ENCODE peak calls at places on chromosomes 13 and 19, in seven cellular contexts. G, F, A, Y, L, Z and D are unnamed samples.

GRCh38 chr19:34402074-34402600 is 2.1 kb upstream of the PDCD2L start:
- DNase-seq in F (no peak), G (no peak), A (no peak), Z (no peak), L (no peak), Y (no peak), D (no peak)

GRCh38 chr13:41675306-41675705 is 218.0 kb downstream of the RGCC start:
- DNase-seq in Y (no peak), F (peak), G (no peak), A (no peak), Z (no peak), L (no peak), D (no peak)

GRCh38 chr13:30744056-30744684 is 8.8 kb downstream of the ALOX5AP start:
- DNase-seq in F (peak), A (peak), Z (no peak), L (peak), Y (no peak), G (no peak), D (no peak)

GRCh38 chr19:55369651-55370304 is 485 bp downstream of the IL11 start:
- DNase-seq in L (no peak), A (no peak), G (no peak), F (peak), Y (no peak), Z (no peak), D (no peak)

GRCh38 chr19:54460230-54461005 is 3.2 kb downstream of the LENG9 start:
- DNase-seq in Z (no peak), F (no peak), G (no peak), Y (no peak), A (no peak), L (no peak), D (peak)

GRCh38 chr13:25652764-25653163 is 281.0 kb downstream of the ATP8A2 start:
- DNase-seq in A (no peak), F (no peak), Y (no peak), L (no peak), G (no peak), Z (no peak), D (no peak)

GRCh38 chr13:113787694-113788093 is 28.7 kb downstream of the TMEM255B start:
- DNase-seq in A (no peak), G (no peak), Z (no peak), L (no peak), F (no peak), Y (no peak), D (no peak)

GRCh38 chr13:76886292-76887061 is at the start of gene KCTD12:
- DNase-seq in Y (peak), F (peak), G (peak), Z (peak), A (peak), L (peak), D (peak)

GRCh38 chr13:110306960-110307696 is at the start of the genes COL4A1 and COL4A2:
- DNase-seq in A (no peak), F (peak), Z (peak), G (peak), L (peak), Y (peak), D (no peak)

GRCh38 chr13:101487046-101487830 is 34.8 kb downstream of the ITGBL1 start:
- DNase-seq in L (no peak), Z (no peak), Y (no peak), F (no peak), A (no peak), G (no peak), D (no peak)

GRCh38 chr19:10855879-10856522 is 7.8 kb downstream of the C19orf38 start:
- DNase-seq in L (no peak), A (no peak), G (no peak), F (peak), Y (no peak), Z (no peak), D (no peak)

GRCh38 chr19:8529369-8530006 is 15.5 kb upstream of the ZNF414 start:
- DNase-seq in Z (no peak), Y (no peak), F (no peak), L (no peak), A (no peak), G (no peak), D (no peak)

GRCh38 chr19:8530061-8530679 is 16.2 kb upstream of the ZNF414 start:
- DNase-seq in G (no peak), Y (no peak), Z (no peak), L (no peak), A (no peak), F (no peak), D (no peak)

GRCh38 chr19:8528500-8528899 is 14.5 kb upstream of the ZNF414 start:
- DNase-seq in G (no peak), F (peak), L (no peak), A (no peak), Y (no peak), Z (no peak), D (no peak)

GRCh38 chr19:8526345-8527062 is 12.5 kb upstream of the ZNF414 start:
- DNase-seq in F (peak), Y (peak), L (peak), Z (peak), A (no peak), G (peak), D (peak)

DNA sequence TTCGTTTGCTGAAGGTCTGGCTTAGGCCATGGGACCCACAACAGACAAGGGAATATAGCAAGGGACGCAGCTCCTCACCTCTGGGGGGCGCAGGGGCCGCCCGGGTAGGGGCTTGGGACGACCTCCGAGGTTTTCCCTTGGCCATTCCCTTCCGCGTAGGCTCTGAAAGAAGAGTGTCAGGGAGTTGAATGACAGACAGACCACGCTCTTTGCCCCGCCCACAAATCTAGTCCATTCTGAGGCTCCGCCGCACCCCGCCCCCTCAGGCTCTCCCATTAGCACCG is 11.4 kb upstream of the ZNF414 start:
- DNase-seq in G (no peak), L (no peak), A (no peak), Y (no peak), F (no peak), Z (no peak), D (no peak)
- TF ChIP-seq CTCF in G (no peak), L (no peak), A (no peak), Y (peak), F (no peak), Z (no peak), D (peak)

DNA sequence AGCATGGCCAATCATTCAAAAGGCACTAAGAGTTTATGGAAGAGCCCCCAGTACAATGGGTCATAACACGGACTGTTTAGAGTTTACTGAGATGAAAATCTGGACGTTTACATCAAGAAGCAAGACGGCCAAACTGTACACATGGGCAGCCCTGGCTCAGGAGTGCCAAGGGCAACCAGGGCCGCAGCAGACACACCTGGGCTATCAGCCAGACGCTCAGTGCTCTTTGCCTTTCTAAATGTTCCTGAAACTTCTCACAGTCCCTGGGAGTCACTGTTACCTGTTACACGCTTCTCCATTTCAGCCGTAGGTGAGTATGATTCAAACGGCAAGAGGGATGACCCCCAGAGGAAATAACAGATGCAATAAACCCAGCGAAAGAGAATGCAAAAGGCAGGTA is 64.5 kb downstream of the ABCC4 start:
- DNase-seq in L (no peak), Y (no peak), G (no peak), Z (no peak), F (no peak), A (no peak), D (no peak)
- TF ChIP-seq CTCF in L (no peak), Y (no peak), G (no peak), Z (no peak), F (no peak), A (no peak), D (no peak)

DNA sequence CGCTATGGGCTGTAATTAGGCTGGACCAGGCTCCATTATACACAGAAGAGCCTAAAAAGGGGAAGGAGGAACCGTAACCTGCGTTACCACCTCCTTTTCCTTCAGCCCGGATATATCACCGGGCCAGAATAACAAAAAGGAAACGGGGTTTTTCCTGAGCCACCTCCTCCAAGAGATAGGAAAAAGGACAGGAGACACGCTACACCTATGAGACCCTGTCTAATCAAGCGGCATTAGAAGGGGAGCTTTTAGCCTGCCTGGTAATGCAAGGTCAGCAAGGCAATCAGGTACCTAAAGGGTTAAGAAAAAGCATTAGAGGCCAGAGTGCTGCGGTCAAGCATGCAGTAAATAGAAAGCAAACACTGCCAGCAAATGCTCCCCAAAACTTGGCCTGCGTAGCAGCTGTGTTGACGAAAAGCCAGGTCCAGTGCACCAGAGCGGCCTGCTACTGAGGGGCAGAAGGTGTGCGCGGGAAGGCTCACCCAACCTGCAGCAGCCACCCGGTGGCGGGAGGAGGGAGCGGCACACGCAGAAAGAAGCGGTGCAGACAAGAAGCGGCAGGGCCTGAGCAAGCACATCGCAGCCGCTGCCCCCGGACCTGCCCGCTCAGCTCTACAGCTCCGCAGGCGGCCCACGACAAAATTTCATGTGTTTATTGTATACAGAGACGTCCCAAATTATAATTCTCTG is 1466.1 kb downstream of the UQCRFS1 start:
- DNase-seq in Z (peak), Y (peak), A (no peak), F (peak), L (peak), G (no peak), D (no peak)
- TF ChIP-seq CTCF in Z (no peak), Y (peak), A (no peak), F (peak), L (no peak), G (no peak), D (peak)

DNA sequence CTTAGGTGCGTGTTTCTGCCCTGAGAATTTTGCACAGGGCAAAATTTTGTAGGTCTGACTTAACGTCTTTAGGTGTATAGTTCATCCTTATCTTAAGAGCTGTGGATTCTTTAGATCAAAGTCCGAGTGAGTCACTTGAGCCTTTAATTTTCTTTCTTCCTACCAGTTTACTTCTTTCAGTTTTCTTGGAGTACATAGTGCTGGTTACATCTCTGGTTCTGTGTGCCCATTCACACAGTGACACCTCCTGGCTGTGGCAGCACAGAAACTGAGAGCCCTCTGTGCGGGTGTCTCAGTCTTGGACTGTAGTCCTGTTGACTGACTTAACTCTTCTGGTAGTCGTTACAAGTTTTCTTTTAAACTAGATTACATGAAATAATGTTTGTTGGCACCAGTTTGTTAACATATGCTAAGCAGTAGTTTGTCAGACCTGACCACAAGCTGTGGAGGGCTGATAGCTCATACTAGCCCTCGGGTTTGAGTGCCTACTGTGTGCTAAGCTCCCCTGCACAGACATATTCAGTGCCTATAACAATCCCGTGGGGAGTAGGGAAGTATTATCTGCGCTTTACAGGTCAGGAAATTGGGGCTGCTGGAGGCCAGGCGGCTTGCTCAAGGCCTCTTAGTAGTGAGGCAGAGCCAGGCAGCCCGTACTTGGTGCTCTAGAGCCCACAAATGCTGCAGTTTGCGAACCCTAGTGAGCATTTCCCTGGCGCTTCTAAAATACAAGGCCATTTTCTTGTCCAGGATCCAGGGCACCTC is 1.6 kb downstream of the GATAD2A start:
- DNase-seq in F (peak), L (peak), A (peak), Y (no peak), G (no peak), Z (no peak), D (no peak)
- TF ChIP-seq CTCF in F (peak), L (peak), A (no peak), Y (peak), G (no peak), Z (no peak), D (peak)

GRCh38 chr13:62321895-62322294 is 906.2 kb upstream of the PCDH20 start:
- DNase-seq in Y (no peak), F (no peak), G (no peak), A (no peak), L (no peak), Z (no peak), D (no peak)

GRCh38 chr13:62320731-62321130 is 905.1 kb upstream of the PCDH20 start:
- DNase-seq in A (no peak), L (no peak), G (no peak), F (no peak), Z (no peak), Y (no peak), D (no peak)

GRCh38 chr13:62321139-62321538 is 905.5 kb upstream of the PCDH20 start:
- DNase-seq in G (no peak), L (no peak), F (no peak), A (no peak), Y (no peak), Z (no peak), D (no peak)

GRCh38 chr13:62324842-62325241 is 909.2 kb upstream of the PCDH20 start:
- DNase-seq in Z (no peak), G (no peak), F (no peak), A (no peak), L (no peak), Y (no peak), D (no peak)

GRCh38 chr13:62320129-62320724 is 904.6 kb upstream of the PCDH20 start:
- DNase-seq in F (peak), Z (no peak), Y (no peak), A (no peak), L (no peak), G (no peak), D (no peak)
- TF ChIP-seq CTCF in F (peak), Z (no peak), Y (peak), A (no peak), L (no peak), G (peak), D (peak)

DNA sequence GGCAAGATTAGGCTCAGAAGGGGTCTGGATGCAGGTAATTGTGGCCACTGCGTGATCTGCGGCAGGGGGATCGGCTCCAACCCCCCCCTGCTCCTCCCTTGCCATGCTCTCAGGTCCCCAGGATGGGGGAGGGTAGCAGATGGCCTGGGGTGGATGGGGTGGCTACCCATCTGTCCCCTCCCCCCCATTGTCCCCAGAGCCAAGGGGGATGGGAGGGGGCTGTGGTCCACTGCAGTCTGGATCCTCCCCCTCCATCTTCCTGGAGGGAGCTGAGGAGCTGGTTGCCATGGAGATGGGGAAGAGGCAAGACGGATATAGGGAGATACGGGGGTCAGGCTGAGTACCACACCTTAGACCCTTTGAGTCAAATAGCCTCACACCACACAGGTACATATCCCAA is 1.6 kb upstream of the NOVA2 start:
- DNase-seq in Y (no peak), Z (no peak), A (no peak), L (no peak), F (no peak), G (no peak), D (no peak)
- TF ChIP-seq CTCF in Y (no peak), Z (no peak), A (no peak), L (no peak), F (no peak), G (no peak), D (no peak)

GRCh38 chr19:2038284-2039081 is 12.6 kb downstream of the MKNK2 start:
- DNase-seq in A (no peak), G (no peak), Z (no peak), F (no peak), L (no peak), Y (no peak), D (peak)
- TF ChIP-seq CTCF in A (no peak), G (no peak), Z (no peak), F (no peak), L (no peak), Y (no peak), D (no peak)

DNA sequence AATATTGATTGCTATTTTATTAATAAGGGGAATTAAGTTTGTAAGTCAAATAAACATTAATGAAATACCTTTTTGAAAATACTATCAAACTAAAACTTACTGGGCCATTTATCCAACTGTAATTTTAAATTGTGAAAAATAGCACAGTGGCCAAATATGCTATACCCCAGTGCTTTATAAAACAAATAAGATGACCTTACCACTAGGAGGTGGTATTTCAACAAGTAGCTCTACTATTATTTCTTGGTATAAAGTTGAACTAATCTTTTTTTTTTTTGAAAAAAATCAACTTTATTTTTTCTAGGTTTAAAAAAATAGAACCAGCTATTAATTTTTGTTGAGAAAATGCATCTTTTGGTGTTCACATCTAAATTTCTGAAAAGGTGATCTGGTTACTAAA is 14.7 kb downstream of the LACC1 start:
- DNase-seq in G (no peak), Z (no peak), A (no peak), F (no peak), Y (no peak), L (no peak), D (no peak)
- TF ChIP-seq CTCF in G (no peak), Z (no peak), A (peak), F (peak), Y (peak), L (no peak), D (peak)